ENCODE peak calls at places on chromosomes 3 and 15, in nine cellular contexts. R is A549, Q is dorsolateral prefrontal cortex, L is choroid plexus epithelial cell, B is cardiac muscle cell, W is GM23338, U is omental fat pad, O is body of pancreas, C is AG09319. T is an unnamed sample.

GRCh38 chr3:127061641-127062040 is 78.7 kb downstream of the PLXNA1 start:
- DNase-seq in O (no peak), B (no peak), R (no peak), L (no peak), Q (no peak), U (no peak), W (peak), C (no peak), T (no peak)

GRCh38 chr3:32640939-32641725 is 43.9 kb upstream of the CNOT10 start:
- DNase-seq in L (peak), B (no peak), R (no peak), Q (no peak), O (no peak), C (peak), U (no peak), W (no peak), T (peak)

GRCh38 chr15:36653851-36654250 is 74.4 kb downstream of the CDIN1 start:
- DNase-seq in U (no peak), O (no peak), L (no peak), Q (no peak), W (no peak), R (no peak), B (no peak), C (no peak), T (no peak)

GRCh38 chr3:188003188-188004171 is 150.5 kb upstream of the LPP start:
- DNase-seq in R (peak), C (no peak), L (no peak), B (no peak), Q (no peak), W (no peak), O (peak), U (no peak), T (no peak)

GRCh38 chr3:64158334-64158733 is 66.9 kb downstream of the PRICKLE2 start:
- DNase-seq in R (no peak), Q (no peak), W (no peak), C (no peak), L (no peak), B (no peak), O (peak), U (no peak), T (no peak)

GRCh38 chr3:105385868-105386508 is 19.3 kb downstream of the ALCAM start:
- DNase-seq in L (no peak), U (no peak), W (no peak), C (no peak), Q (no peak), O (no peak), R (no peak), B (no peak), T (no peak)

GRCh38 chr3:18436213-18436612 is 11.1 kb upstream of the SATB1 start:
- DNase-seq in C (no peak), L (no peak), Q (no peak), B (no peak), U (no peak), O (no peak), R (no peak), W (peak), T (no peak)

GRCh38 chr15:62125763-62126162 is 39.3 kb downstream of the C2CD4B start:
- DNase-seq in Q (no peak), W (no peak), C (no peak), U (no peak), L (peak), R (peak), O (peak), B (peak), T (no peak)

GRCh38 chr15:41115088-41115651 is 910 bp downstream of the INO80 start:
- DNase-seq in O (no peak), W (peak), C (peak), R (peak), L (peak), U (no peak), Q (no peak), B (peak), T (no peak)

GRCh38 chr3:103271575-103271974 is 836.8 kb downstream of the ZPLD1 start:
- DNase-seq in U (no peak), O (no peak), Q (no peak), R (no peak), C (no peak), B (no peak), W (no peak), L (no peak), T (no peak)

GRCh38 chr15:92902723-92903587 is 2.8 kb downstream of the CHD2 start:
- DNase-seq in W (no peak), O (no peak), U (no peak), C (no peak), R (no peak), B (no peak), L (no peak), Q (no peak), T (no peak)

GRCh38 chr15:93033434-93034045 is 55.5 kb downstream of the RGMA start:
- DNase-seq in B (no peak), C (no peak), L (no peak), W (no peak), U (no peak), O (peak), Q (peak), R (no peak), T (no peak)

DNA sequence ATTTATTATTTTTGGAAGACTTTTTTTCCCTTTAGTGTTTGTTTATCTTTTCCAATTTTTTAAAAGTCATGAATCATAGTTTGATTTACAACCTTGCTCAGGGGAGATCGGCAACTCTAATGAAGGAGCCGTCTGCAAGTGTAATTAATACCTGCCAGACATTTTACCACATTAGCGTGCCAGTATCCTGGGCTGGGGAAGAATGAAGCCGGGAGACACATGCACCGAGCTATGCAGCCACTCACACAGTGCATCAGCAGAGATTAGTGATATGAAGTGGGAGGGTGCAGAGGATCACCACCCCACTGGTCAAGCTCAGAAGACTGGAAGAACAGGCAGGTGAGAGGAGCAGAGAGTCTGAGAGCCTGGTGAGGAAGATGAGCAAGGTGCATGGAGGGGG is 821.5 kb downstream of the TUSC7 start:
- DNase-seq in L (no peak), C (no peak), O (no peak), B (no peak), U (no peak), R (no peak), Q (no peak), W (no peak), T (no peak)
- TF ChIP-seq CTCF in L (no peak), C (no peak), O (no peak), B (no peak), U (no peak), R (no peak), Q (no peak), W (no peak), T (no peak)

GRCh38 chr3:126015075-126015474 is 46.1 kb downstream of the ROPN1B start:
- DNase-seq in O (no peak), L (no peak), C (no peak), R (no peak), B (no peak), Q (no peak), U (no peak), W (no peak), T (no peak)

GRCh38 chr3:126013742-126014141 is 44.8 kb downstream of the ROPN1B start:
- DNase-seq in Q (no peak), U (no peak), B (no peak), O (no peak), C (no peak), L (peak), R (no peak), W (peak), T (no peak)

GRCh38 chr3:126017310-126017709 is 48.3 kb downstream of the ROPN1B start:
- DNase-seq in B (no peak), L (no peak), W (no peak), C (no peak), U (no peak), Q (no peak), O (no peak), R (no peak), T (no peak)

GRCh38 chr3:126016616-126017015 is 47.6 kb downstream of the ROPN1B start:
- DNase-seq in U (no peak), O (no peak), R (no peak), W (no peak), C (no peak), Q (no peak), L (no peak), B (no peak), T (no peak)

GRCh38 chr3:126014252-126014651 is 45.3 kb downstream of the ROPN1B start:
- DNase-seq in C (peak), Q (no peak), W (no peak), U (no peak), B (no peak), L (peak), O (no peak), R (no peak), T (no peak)
- TF ChIP-seq CTCF in C (no peak), Q (no peak), W (no peak), U (no peak), B (no peak), L (peak), O (no peak), R (no peak), T (no peak)

DNA sequence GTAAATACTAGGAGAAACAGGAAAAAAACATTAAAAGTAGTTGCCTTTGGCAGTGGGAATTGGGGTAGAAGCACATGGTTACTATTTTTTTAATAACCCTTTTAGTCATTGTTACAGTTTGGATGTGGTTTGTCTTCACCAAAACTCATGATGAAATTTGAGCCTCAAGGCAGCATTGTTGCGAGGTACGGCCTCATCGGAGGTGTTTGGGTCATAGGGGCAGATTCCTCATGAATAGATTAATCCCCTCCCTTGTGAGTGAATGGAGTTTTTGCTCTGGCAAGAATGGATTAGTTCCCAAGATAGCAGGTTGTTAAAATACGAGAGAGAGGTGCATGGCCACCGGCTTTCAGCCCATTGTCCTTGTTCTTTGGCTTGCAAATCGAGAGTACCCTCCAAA is 92.6 kb downstream of the LEKR1 start:
- DNase-seq in O (no peak), B (no peak), U (no peak), Q (no peak), W (no peak), L (no peak), C (no peak), R (no peak), T (no peak)
- TF ChIP-seq CTCF in O (no peak), B (no peak), U (no peak), Q (no peak), W (no peak), L (no peak), C (no peak), R (no peak), T (no peak)

GRCh38 chr3:143040264-143040879 is 39.0 kb downstream of the U2SURP start:
- DNase-seq in C (no peak), O (no peak), B (peak), R (peak), Q (no peak), L (peak), U (no peak), W (peak), T (no peak)
- TF ChIP-seq CTCF in C (peak), O (peak), B (peak), R (peak), Q (peak), L (peak), U (no peak), W (no peak), T (peak)

GRCh38 chr3:25907081-25907480 is 117.2 kb downstream of the OXSM start:
- DNase-seq in L (no peak), B (no peak), W (no peak), Q (no peak), C (no peak), O (no peak), R (no peak), U (no peak), T (no peak)

GRCh38 chr3:25913179-25913578 is 123.3 kb downstream of the OXSM start:
- DNase-seq in Q (no peak), O (no peak), B (no peak), R (no peak), W (no peak), U (no peak), L (no peak), C (no peak), T (no peak)

GRCh38 chr3:25911525-25912295 is 121.8 kb downstream of the OXSM start:
- DNase-seq in U (no peak), C (no peak), R (no peak), Q (no peak), B (no peak), O (no peak), W (no peak), L (no peak), T (no peak)

GRCh38 chr3:25915673-25916072 is 125.8 kb downstream of the OXSM start:
- DNase-seq in B (no peak), C (no peak), O (no peak), W (no peak), Q (no peak), R (no peak), L (no peak), U (no peak), T (no peak)

DNA sequence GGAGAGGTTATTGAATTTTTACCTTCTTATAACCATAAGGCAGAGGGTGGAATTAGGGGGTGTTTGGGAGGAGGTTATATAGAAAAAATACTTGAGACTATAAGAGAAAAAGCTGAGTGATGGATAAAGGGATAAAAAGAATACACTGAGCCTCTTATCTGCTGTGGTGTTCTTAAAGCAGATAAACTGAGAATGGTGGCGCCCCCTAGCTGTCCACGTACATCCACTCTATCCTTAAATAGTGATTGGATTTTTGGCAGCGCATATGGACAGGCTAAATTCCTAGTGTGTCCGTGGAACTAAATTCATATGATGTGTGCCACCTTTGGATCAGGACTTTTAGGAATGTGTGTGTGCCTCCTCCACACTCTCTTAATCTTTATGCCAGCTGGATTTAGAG is 121.1 kb downstream of the OXSM start:
- DNase-seq in O (peak), U (no peak), L (peak), R (peak), W (peak), Q (no peak), B (no peak), C (no peak), T (peak)
- TF ChIP-seq CTCF in O (no peak), U (no peak), L (peak), R (no peak), W (peak), Q (peak), B (peak), C (no peak), T (peak)

DNA sequence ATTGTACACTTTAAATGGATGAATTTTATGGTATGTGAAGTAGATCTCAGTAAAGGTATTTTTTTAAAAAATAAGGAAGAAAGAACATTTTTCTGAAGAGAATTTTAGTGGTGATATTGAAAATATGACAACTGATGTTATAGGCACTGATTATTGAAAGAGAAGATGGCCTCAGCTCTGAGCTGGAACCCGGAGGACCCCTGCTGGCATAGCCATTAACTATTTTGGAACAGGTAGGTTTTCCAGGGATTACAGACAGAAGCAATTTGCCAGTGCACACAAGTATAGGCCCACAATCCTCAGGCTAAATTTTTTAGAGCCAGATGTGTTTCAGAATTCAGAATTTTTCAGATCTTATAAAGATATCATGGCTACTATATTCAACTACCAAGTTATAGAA is 315.9 kb upstream of the GPR149 start:
- DNase-seq in B (no peak), W (no peak), O (no peak), Q (no peak), R (no peak), C (no peak), L (no peak), U (no peak), T (no peak)
- TF ChIP-seq CTCF in B (no peak), W (peak), O (no peak), Q (no peak), R (no peak), C (peak), L (no peak), U (no peak), T (no peak)

DNA sequence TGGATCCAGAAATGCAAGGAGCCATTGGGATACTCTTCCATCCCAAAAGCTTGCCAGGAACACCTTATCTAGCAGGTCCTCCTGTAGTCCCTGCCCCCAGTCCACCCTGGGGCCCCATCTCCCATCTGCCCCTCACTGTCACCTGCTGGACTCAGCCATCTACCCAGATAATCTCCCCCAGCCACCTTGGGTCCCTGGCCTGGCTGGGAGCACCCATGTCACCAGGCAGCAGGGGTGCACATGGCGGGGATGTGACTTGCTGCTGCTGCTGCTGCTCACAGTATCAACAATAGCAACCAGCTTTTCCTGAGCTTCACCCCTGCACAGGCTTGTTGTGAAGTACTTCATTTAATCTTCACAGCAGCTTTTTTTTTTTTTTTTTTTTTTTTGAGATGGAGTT is 12.6 kb downstream of the PTH1R start:
- DNase-seq in L (no peak), Q (no peak), U (no peak), R (no peak), C (no peak), O (no peak), W (no peak), B (no peak), T (no peak)
- TF ChIP-seq CTCF in L (no peak), Q (no peak), U (no peak), R (no peak), C (no peak), O (no peak), W (no peak), B (no peak), T (no peak)

GRCh38 chr3:184338538-184338945 is 1.1 kb downstream of the FAM131A start:
- DNase-seq in L (peak), B (peak), Q (peak), C (no peak), W (peak), U (peak), O (peak), R (no peak), T (peak)
- TF ChIP-seq CTCF in L (no peak), B (peak), Q (peak), C (no peak), W (peak), U (no peak), O (no peak), R (no peak), T (peak)

GRCh38 chr15:64692166-64692565 is 83.2 kb downstream of the RBPMS2 start:
- DNase-seq in B (no peak), O (no peak), L (no peak), C (no peak), W (no peak), R (no peak), Q (no peak), U (no peak), T (no peak)

GRCh38 chr15:64690008-64690407 is 85.4 kb downstream of the RBPMS2 start:
- DNase-seq in B (no peak), U (no peak), L (no peak), Q (no peak), C (no peak), R (no peak), W (no peak), O (no peak), T (no peak)

GRCh38 chr15:64688770-64689169 is 86.6 kb downstream of the RBPMS2 start:
- DNase-seq in W (no peak), B (no peak), L (no peak), C (no peak), Q (no peak), O (no peak), U (no peak), R (no peak), T (no peak)

GRCh38 chr15:64693134-64693533 is 82.3 kb downstream of the RBPMS2 start:
- DNase-seq in W (no peak), B (no peak), L (peak), O (peak), Q (peak), C (peak), U (no peak), R (peak), T (no peak)

GRCh38 chr15:64690578-64691296 is 84.7 kb downstream of the RBPMS2 start:
- DNase-seq in B (no peak), Q (no peak), U (no peak), W (no peak), O (no peak), R (no peak), L (no peak), C (no peak), T (no peak)
- TF ChIP-seq CTCF in B (no peak), Q (no peak), U (no peak), W (no peak), O (no peak), R (peak), L (peak), C (no peak), T (peak)

T was measured in glutamatergic neuron.